ENCODE peak calls at places on chromosome 18, in nine cellular contexts. Y is upper lobe of left lung, I is prostate gland, X is breast epithelium, Z is HCT116, K is GM23338, V is suprapubic skin, O is K562, T is transverse colon. G is an unnamed sample.

GRCh38 chr18:74252032-74252380 is 39.8 kb downstream of the CYB5A start:
- DNase-seq in Y (no peak), I (no peak), X (no peak), Z (no peak), K (no peak), V (no peak), O (no peak), T (no peak), G (no peak)

GRCh38 chr18:79380816-79381806 is 14.6 kb upstream of the NFATC1 start:
- DNase-seq in Y (no peak), I (peak; percentile 52), X (peak; percentile 75), Z (no peak), K (peak; percentile 89), V (no peak), O (peak; percentile 62), T (peak; percentile 70), G (no peak)

GRCh38 chr18:55763298-55763697 is 175.3 kb upstream of the TCF4 start:
- DNase-seq in Y (no peak), I (no peak), X (no peak), Z (no peak), K (no peak), V (no peak), O (no peak), T (no peak), G (no peak)

GRCh38 chr18:26656944-26657536 is 108.7 kb upstream of the KCTD1 start:
- DNase-seq in Y (peak; percentile 66), I (peak; percentile 75), X (peak; percentile 75), Z (no peak), K (peak; percentile 79), V (peak; percentile 85), O (no peak), T (peak; percentile 71), G (no peak)

GRCh38 chr18:2981212-2981728 is 31.7 kb downstream of the LPIN2 start:
- DNase-seq in Y (no peak), I (no peak), X (no peak), Z (no peak), K (no peak), V (no peak), O (no peak), T (no peak), G (no peak)

GRCh38 chr18:37805773-37806380 is 240.3 kb upstream of the CELF4 start:
- DNase-seq in Y (no peak), I (no peak), X (no peak), Z (no peak), K (no peak), V (no peak), O (no peak), T (no peak), G (no peak)

GRCh38 chr18:23279931-23280330 is 144.6 kb downstream of the CABLES1 start:
- DNase-seq in Y (no peak), I (no peak), X (no peak), Z (no peak), K (no peak), V (no peak), O (no peak), T (no peak), G (no peak)

GRCh38 chr18:68418881-68419280 is 296.0 kb downstream of the TMX3 start:
- DNase-seq in Y (no peak), I (no peak), X (no peak), Z (no peak), K (no peak), V (no peak), O (no peak), T (no peak), G (no peak)

DNA sequence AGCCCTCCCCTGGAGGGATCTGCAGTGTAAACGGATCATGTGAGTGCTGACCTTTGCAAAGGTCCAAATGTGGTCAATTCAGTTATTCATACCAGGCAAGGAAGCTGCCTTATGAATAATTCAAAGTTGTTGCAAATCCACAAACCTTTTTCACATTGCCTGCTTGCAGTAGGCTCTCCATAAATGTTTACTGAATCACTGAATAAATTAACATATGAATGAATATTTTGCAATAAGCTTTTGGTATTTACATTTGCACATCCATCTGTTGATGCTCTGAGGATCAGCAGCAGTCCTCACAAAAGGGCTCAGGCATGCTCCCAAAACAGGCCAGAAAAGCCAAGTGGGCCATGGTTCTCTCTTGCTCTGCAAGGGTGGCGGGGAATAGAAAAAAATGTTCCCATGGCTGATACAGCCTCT is 156.8 kb downstream of the VAPA start:
- DNase-seq in Y (no peak), I (no peak), X (no peak), Z (no peak), K (no peak), V (no peak), O (no peak), T (no peak), G (no peak)
- TF ChIP-seq POLR2AphosphoS5 in Y (no peak), I (no peak), X (no peak), Z (no peak), K (no peak), V (no peak), O (no peak), T (peak; percentile 10), G (no peak)

DNA sequence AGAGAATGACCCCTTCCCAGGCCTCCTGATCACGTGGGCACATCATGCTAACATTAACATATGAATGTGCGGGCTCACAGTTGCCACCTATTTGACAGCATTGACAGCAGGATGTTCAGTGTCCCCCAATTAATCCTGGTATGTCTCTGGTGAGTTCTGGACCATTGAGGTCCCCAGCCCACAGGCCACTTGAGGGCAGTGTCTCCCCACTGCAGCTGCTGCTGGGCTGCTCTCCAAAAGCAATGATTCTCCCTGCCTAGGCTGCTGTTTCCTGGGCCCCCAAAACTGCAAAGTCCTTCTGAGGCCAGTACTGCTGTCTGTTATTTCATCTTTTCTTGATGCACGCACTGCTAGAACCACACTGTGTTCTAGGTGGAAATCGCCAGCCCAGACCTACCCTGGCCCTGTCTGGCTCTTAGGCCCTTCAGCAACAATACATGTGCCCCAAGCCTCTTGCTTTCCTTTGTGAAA is 52.7 kb upstream of the MAPK4 start:
- DNase-seq in Y (peak; percentile 25), I (peak; percentile 29), X (no peak), Z (no peak), K (peak; percentile 84), V (no peak), O (peak; percentile 41), T (peak; percentile 46), G (no peak)
- TF ChIP-seq POLR2AphosphoS5 in Y (no peak), I (no peak), X (no peak), Z (no peak), K (no peak), V (no peak), O (no peak), T (no peak), G (no peak)

GRCh38 chr18:13232971-13233565 is 14.5 kb downstream of the LDLRAD4 start:
- DNase-seq in Y (no peak), I (no peak), X (no peak), Z (no peak), K (no peak), V (peak; percentile 47), O (no peak), T (no peak), G (no peak)

GRCh38 chr18:13234528-13234795 is 15.9 kb downstream of the LDLRAD4 start:
- DNase-seq in Y (no peak), I (no peak), X (no peak), Z (no peak), K (no peak), V (no peak), O (no peak), T (no peak), G (no peak)

GRCh38 chr18:13231151-13231550 is 12.6 kb downstream of the LDLRAD4 start:
- DNase-seq in Y (no peak), I (no peak), X (no peak), Z (no peak), K (no peak), V (no peak), O (no peak), T (no peak), G (no peak)

GRCh38 chr18:13233746-13234527 is 15.4 kb downstream of the LDLRAD4 start:
- DNase-seq in Y (no peak), I (no peak), X (no peak), Z (no peak), K (no peak), V (peak; percentile 77), O (no peak), T (no peak), G (no peak)

DNA sequence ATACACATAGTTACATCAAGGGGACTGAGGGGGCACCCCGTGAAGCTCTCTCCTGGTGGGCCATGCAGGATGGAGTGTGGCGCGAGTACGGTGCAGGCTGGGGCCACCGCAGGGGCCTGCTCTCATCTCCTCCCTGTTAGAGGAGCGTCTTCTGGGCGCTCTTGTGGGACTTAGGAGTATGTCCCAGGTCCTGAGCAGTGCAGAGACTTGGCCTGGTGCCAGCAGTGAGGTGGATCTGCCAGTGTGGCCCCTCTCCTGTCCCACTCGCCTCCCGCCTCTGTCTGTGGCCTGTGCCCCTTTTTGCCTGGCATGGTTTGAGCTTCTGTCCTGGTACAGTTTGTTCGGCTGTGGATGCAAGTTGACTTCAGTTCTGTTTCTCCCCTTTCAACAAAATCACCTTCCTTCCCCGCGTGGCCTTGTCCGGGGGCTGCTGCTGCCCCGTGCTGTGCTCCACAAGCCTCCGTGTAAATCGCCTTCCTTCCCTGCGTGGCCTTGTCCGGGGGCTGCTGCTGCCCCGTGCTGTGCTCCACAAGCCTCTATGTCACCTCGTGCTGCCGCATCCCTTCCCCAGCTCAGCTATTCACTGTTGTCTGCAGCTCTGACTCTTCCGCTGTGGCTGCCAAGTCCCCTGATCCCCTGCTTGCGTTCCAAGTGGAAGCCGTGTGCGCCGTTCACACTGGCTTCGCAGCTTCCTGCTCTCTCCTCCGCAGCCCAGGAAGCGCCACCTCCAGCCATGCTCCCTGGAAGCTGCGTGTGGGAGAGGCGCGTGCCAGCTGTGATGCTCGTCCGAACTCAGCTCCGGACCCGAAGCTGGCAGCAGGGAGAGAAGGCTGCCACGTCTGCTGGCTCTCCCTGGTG is 13.7 kb downstream of the LDLRAD4 start:
- DNase-seq in Y (no peak), I (no peak), X (no peak), Z (no peak), K (peak; percentile 12), V (peak; percentile 80), O (no peak), T (no peak), G (no peak)
- TF ChIP-seq POLR2AphosphoS5 in Y (no peak), I (no peak), X (no peak), Z (no peak), K (no peak), V (no peak), O (no peak), T (no peak), G (peak; percentile 16)

GRCh38 chr18:49225160-49225559 is 235.3 kb downstream of the DYM start:
- DNase-seq in Y (no peak), I (no peak), X (no peak), Z (no peak), K (no peak), V (no peak), O (no peak), T (no peak), G (no peak)

GRCh38 chr18:49224130-49224529 is 236.3 kb downstream of the DYM start:
- DNase-seq in Y (no peak), I (no peak), X (no peak), Z (no peak), K (no peak), V (no peak), O (peak; percentile 10), T (no peak), G (no peak)

GRCh38 chr18:49228182-49228581 is 232.3 kb downstream of the DYM start:
- DNase-seq in Y (no peak), I (no peak), X (no peak), Z (no peak), K (no peak), V (no peak), O (no peak), T (no peak), G (no peak)

GRCh38 chr18:49227456-49227855 is 233.0 kb downstream of the DYM start:
- DNase-seq in Y (no peak), I (no peak), X (no peak), Z (no peak), K (no peak), V (no peak), O (no peak), T (peak; percentile 60), G (no peak)

DNA sequence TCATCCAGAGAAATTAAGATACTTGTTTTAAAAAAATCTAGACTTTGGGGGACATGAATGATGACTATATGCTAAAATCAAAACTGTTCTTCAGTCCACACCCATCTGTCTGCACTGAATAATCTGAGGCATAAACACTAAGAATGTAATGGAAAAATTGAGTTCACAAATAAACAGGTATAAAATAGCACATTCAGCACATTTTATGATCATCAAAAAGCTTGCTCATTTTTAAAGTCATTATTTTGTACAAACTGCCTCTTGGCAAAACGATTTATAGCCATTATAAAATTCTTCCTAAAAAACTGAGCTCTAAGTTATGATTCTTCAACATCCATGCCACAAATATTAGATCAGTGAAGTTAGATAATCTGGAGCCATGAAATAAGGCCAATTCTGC is 233.5 kb downstream of the DYM start:
- DNase-seq in Y (no peak), I (no peak), X (no peak), Z (no peak), K (no peak), V (no peak), O (no peak), T (no peak), G (no peak)
- TF ChIP-seq POLR2AphosphoS5 in Y (no peak), I (no peak), X (no peak), Z (no peak), K (no peak), V (no peak), O (no peak), T (no peak), G (no peak)

G was measured in vagina.